ENCODE peak calls at places on chromosomes 4 and X, in six cellular contexts. G is Karpas-422; K is stimulated activated CD8-positive, alpha-beta memory T cell treated with anti-CD3 and anti-CD28 coated beads, Interleukin-7, amount 100 ng/mL, for 1 hour; V is Right ventricle myocardium superior; T is MCF 10A; J is activated gamma-delta T cell treated with Interleukin-2 at 50 U/mL for 16 hours. I is an unnamed sample.

GRCh38 chrX:115649461-115650063 is 88.6 kb downstream of the PLS3 start:
- DNase-seq in G (no peak), K (no peak), V (no peak), T (peak), J (no peak), I (no peak)

GRCh38 chr4:129561280-129561679 is 465.3 kb downstream of the C4orf33 start:
- DNase-seq in G (no peak), K (no peak), V (no peak), T (no peak), J (no peak), I (no peak)

GRCh38 chr4:122873752-122874151 is 47.1 kb downstream of the FGF2 start:
- DNase-seq in G (no peak), K (no peak), V (no peak), T (peak), J (no peak), I (no peak)

GRCh38 chr4:88605744-88606143 is 13.5 kb downstream of the HERC3 start:
- DNase-seq in G (no peak), K (no peak), V (no peak), T (no peak), J (no peak), I (no peak)

GRCh38 chr4:5821665-5822358 is 71.1 kb downstream of the CRMP1 start:
- DNase-seq in G (peak), K (no peak), V (no peak), T (no peak), J (no peak), I (no peak)

GRCh38 chrX:122238801-122239200 is 945.3 kb upstream of the GRIA3 start:
- DNase-seq in G (no peak), K (no peak), V (no peak), T (peak), J (no peak), I (no peak)

GRCh38 chr4:11720292-11720691 is 291.6 kb upstream of the HS3ST1 start:
- DNase-seq in G (no peak), K (no peak), V (no peak), T (peak), J (no peak), I (no peak)

GRCh38 chr4:80138556-80139538 is 58.5 kb upstream of the PRDM8 start:
- DNase-seq in G (no peak), K (no peak), V (no peak), T (peak), J (peak), I (no peak)

GRCh38 chr4:100632163-100632562 is 114.3 kb upstream of the EMCN start:
- DNase-seq in G (no peak), K (no peak), V (no peak), T (no peak), J (no peak), I (no peak)

GRCh38 chr4:146237092-146237491 is 22.8 kb downstream of the REELD1 start:
- DNase-seq in G (no peak), K (no peak), V (no peak), T (no peak), J (no peak), I (no peak)

GRCh38 chr4:180059216-180059881 is 2183.9 kb upstream of the TENM3 start:
- DNase-seq in G (no peak), K (no peak), V (no peak), T (no peak), J (no peak), I (no peak)

GRCh38 chrX:44733931-44734330 is 109.9 kb upstream of the DUSP21 start:
- DNase-seq in G (no peak), K (no peak), V (no peak), T (no peak), J (no peak), I (no peak)

GRCh38 chr4:139214039-139214534 is 37.1 kb upstream of the ELF2 start:
- DNase-seq in G (peak), K (no peak), V (peak), T (no peak), J (no peak), I (no peak)

GRCh38 chr4:184444215-184444952 is 30.0 kb downstream of the IRF2 start:
- DNase-seq in G (no peak), K (no peak), V (no peak), T (no peak), J (no peak), I (no peak)

GRCh38 chr4:94409375-94409679 is 42.4 kb upstream of the PDLIM5 start:
- DNase-seq in G (no peak), K (no peak), V (no peak), T (no peak), J (no peak), I (no peak)

GRCh38 chr4:112520598-112521122 is 4.7 kb upstream of the NEUROG2 start:
- DNase-seq in G (peak), K (no peak), V (no peak), T (no peak), J (no peak), I (no peak)

GRCh38 chr4:169103966-169104412 is 93.9 kb upstream of the CBR4 start:
- DNase-seq in G (no peak), K (no peak), V (no peak), T (peak), J (no peak), I (no peak)

GRCh38 chrX:27893871-27894270 is 86.1 kb downstream of the MAGEB10 start:
- DNase-seq in G (no peak), K (no peak), V (no peak), T (no peak), J (no peak), I (no peak)

GRCh38 chr4:7673111-7673510 is 238.4 kb upstream of the PSAPL1 start:
- DNase-seq in G (no peak), K (no peak), V (no peak), T (no peak), J (no peak), I (no peak)

GRCh38 chrX:120556251-120556650 is 4.5 kb downstream of the CUL4B start:
- DNase-seq in G (no peak), K (no peak), V (no peak), T (no peak), J (no peak), I (no peak)

GRCh38 chr4:40261246-40262078 is 64.6 kb downstream of the RHOH start:
- DNase-seq in G (no peak), K (no peak), V (no peak), T (no peak), J (no peak), I (no peak)

GRCh38 chrX:49250578-49250977 is 13.9 kb downstream of the FOXP3 start:
- DNase-seq in G (no peak), K (no peak), V (no peak), T (no peak), J (no peak), I (no peak)

GRCh38 chr4:85478576-85478975 is 3.6 kb downstream of the ARHGAP24 start:
- DNase-seq in G (no peak), K (no peak), V (no peak), T (peak), J (no peak), I (no peak)

GRCh38 chrX:51461053-51462050 is 35.0 kb downstream of the NUDT11 start:
- DNase-seq in G (peak), K (no peak), V (no peak), T (peak), J (no peak), I (no peak)

GRCh38 chrX:38991656-38992558 is 190.6 kb downstream of the MID1IP1 start:
- DNase-seq in G (no peak), K (no peak), V (no peak), T (no peak), J (no peak), I (no peak)

I was measured in GOT3.